ENCODE peak calls at places on chromosomes 2 and 18, in seven cellular contexts. R, J, A, E, H, D and G are unnamed samples. For H3K27me3, the result is how much of the 10 kb centered on the place peaks cover.

GRCh38 chr2:173903611-173904394 is 61.4 kb downstream of the SP3 start:
- DNase-seq in A (no peak), D (no peak), H (peak), R (no peak), E (no peak), J (no peak), G (no peak)

GRCh38 chr2:207746131-207746530 is 23.6 kb downstream of the FZD5 start:
- DNase-seq in J (peak), E (peak), D (peak), H (peak), R (peak), A (peak), G (peak)

GRCh38 chr2:42601076-42601475 is 32.6 kb downstream of the MTA3 start:
- DNase-seq in J (no peak), A (no peak), D (no peak), R (no peak), H (no peak), E (no peak), G (no peak)

GRCh38 chr2:235049069-235049468 is 97.3 kb downstream of the SH3BP4 start:
- DNase-seq in E (no peak), D (no peak), R (no peak), J (no peak), A (no peak), H (no peak), G (no peak)

GRCh38 chr2:209208211-209208610 is 215.6 kb upstream of the MAP2 start:
- DNase-seq in H (no peak), E (peak), R (peak), D (peak), A (peak), J (peak), G (peak)

GRCh38 chr2:23135481-23136100 is 249.4 kb upstream of the KLHL29 start:
- DNase-seq in E (peak), J (peak), H (no peak), D (peak), A (no peak), R (no peak), G (no peak)

GRCh38 chr2:109736177-109736827 is 57.8 kb upstream of the RGPD5 start:
- DNase-seq in H (peak), D (peak), J (peak), A (peak), R (peak), E (peak), G (peak)

GRCh38 chr2:10781746-10782145 is 30.8 kb downstream of the PDIA6 start:
- DNase-seq in J (no peak), H (no peak), D (no peak), E (no peak), R (no peak), A (no peak), G (no peak)

GRCh38 chr2:55120634-55121359 is 70.5 kb upstream of the RTN4 start:
- DNase-seq in E (no peak), D (peak), J (no peak), H (peak), R (peak), A (no peak), G (peak)

GRCh38 chr2:176104338-176105077 is 2.6 kb upstream of the HOXD11 start:
- DNase-seq in R (no peak), H (no peak), J (peak), D (no peak), A (no peak), E (no peak), G (peak)

GRCh38 chr2:240411261-240412160 is 24.0 kb upstream of the GPC1 start:
- DNase-seq in R (no peak), A (no peak), J (no peak), E (no peak), D (no peak), H (no peak), G (no peak)

GRCh38 chr2:46979611-46980010 is 64.0 kb upstream of the MCFD2 start:
- DNase-seq in R (no peak), A (no peak), E (no peak), H (no peak), J (no peak), D (no peak), G (no peak)

GRCh38 chr18:9648431-9649163 is 34.2 kb upstream of the PPP4R1 start:
- DNase-seq in R (no peak), A (no peak), J (no peak), E (peak), H (no peak), D (no peak), G (no peak)

GRCh38 chr18:5196253-5197031 is 615 bp downstream of the AKAIN1 start:
- DNase-seq in D (peak), H (no peak), A (no peak), E (no peak), R (no peak), J (peak), G (no peak)

GRCh38 chr2:235644191-235644590 is 150.3 kb downstream of the AGAP1 start:
- DNase-seq in E (no peak), J (no peak), R (no peak), D (no peak), A (no peak), H (no peak), G (no peak)

GRCh38 chr2:131658769-131659131 is 131.1 kb downstream of the CCDC74A start:
- DNase-seq in A (no peak), E (no peak), D (no peak), H (no peak), R (no peak), J (no peak), G (no peak)

GRCh38 chr2:180370476-180371205 is 363.5 kb upstream of the CWC22 start:
- DNase-seq in H (no peak), R (no peak), A (no peak), E (no peak), D (no peak), J (no peak), G (no peak)

GRCh38 chr2:161321944-161322343 is 13.7 kb downstream of the PSMD14 start:
- DNase-seq in D (peak), A (no peak), H (no peak), R (no peak), E (no peak), J (peak), G (peak)

GRCh38 chr2:3461781-3462492 is 57.4 kb downstream of the ADI1 start:
- DNase-seq in J (peak), E (peak), A (peak), H (peak), D (peak), R (peak), G (peak)

GRCh38 chr2:64840419-64840818 is 148.8 kb upstream of the SLC1A4 start:
- DNase-seq in J (no peak), R (no peak), A (no peak), E (no peak), D (no peak), H (no peak), G (no peak)

GRCh38 chr2:78992807-78993517 is 32.5 kb upstream of the REG3G start:
- DNase-seq in A (no peak), J (peak), H (no peak), E (no peak), D (peak), R (no peak), G (no peak)
- TF ChIP-seq CTCF in A (no peak), J (peak), H (peak), E (no peak), D (no peak), R (no peak), G (no peak)

DNA sequence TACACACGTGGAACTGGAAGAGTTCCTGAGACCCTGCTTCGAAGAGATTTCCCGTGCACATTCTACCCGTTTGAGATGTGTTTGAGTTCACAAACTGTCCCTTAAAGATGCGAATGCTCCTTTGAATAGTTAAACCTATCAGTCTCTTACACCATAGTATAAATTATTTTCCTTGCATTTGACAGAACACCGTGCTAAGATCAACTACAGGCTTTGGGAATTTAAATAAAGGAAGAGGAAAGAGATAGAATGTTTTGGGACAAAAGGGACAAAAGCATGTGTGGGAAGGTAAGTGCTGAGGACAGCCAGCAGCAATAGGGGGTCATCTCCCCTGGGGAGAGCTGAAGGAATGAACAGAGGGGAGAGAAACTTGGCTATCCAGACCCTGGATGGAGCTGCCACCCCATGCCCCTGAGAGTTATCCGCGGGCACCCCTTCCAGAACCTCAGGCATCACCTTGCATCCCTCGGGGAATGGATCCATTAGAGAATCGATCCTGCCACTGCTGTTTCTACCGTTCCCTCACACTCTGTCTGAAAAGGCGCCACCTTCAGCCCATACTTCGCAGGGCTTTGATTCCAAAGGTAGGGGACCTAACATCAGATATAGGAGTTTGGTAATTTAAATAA is 890 bp upstream of the ADCY3 start:
- DNase-seq in H (no peak), A (no peak), J (peak), E (no peak), R (peak), D (peak), G (peak)
- TF ChIP-seq EZH2 in H (no peak), A (no peak), J (no peak), E (no peak), R (no peak), D (no peak), G (no peak)

GRCh38 chr2:73174941-73175662 is 27.3 kb upstream of the NOTO start:
- DNase-seq in E (no peak), H (no peak), D (no peak), J (no peak), A (no peak), R (no peak), G (no peak)

GRCh38 chr2:73177645-73178255 is 24.6 kb upstream of the NOTO start:
- DNase-seq in D (peak), A (no peak), R (no peak), J (peak), H (no peak), E (no peak), G (no peak)

GRCh38 chr2:73176881-73177644 is 25.3 kb upstream of the NOTO start:
- DNase-seq in A (peak), R (peak), J (peak), D (peak), E (peak), H (peak), G (peak)

GRCh38 chr2:73175663-73176204 is 26.6 kb upstream of the NOTO start:
- DNase-seq in E (peak), R (peak), J (peak), H (peak), D (peak), A (no peak), G (peak)

DNA sequence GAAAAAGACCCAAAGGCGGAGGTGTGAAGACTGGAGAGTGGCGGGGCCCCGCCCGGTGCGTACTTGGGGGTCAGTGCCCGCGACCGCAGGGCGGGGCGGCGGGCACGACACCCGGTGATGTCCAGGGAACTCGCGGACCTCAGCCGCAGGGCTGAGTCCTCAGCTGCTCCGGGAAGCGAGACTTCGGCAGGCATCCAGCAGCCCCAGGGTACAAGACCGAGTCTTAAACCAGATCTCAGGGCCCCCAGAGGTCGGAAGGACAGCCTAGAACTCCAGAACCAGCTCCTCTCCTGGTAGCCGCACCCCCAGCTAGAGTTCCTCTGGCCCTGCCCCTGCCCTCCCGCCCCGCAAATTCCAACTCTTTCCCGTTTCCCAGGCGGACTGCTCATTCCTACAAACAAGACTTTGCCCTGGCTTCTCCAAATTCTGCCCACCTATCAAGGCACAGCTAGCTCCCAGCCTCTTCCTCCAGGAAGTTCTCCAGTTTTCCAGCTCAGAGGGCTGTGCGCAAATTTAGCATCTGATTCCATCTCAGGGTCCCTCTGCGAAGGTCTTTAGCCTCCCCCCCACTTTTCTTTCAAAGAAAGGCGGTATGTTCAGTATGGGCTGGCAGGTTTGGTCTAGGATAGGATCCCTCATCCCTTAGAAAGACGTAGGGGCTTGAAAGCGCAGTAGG is 26.0 kb upstream of the NOTO start:
- DNase-seq in E (no peak), A (no peak), D (peak), J (peak), H (no peak), R (no peak), G (peak)
- H3K27me3 ChIP-seq in E (under half), A (under half), D (half or more), J (half or more), H (under half), R (under half), G (under half)

DNA sequence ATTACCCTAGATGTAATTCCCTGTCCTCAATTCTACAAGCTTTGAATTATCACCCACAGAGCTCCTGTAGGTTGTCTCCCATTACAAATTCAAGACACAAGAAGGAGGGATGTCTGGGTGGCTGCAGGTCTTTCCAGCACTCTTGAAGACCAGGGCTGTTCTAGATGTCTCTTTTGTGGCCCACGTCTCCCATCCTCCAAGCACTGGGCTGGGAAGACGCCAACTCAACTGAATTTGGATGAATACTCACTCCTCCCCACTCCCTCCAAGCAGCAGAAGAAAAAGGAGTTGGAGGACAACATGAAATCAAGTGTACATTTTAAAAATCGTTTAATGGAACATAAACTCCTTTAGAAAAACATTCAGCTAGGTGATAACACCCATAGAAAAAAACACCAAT is 31.2 kb downstream of the SMAD7 start:
- DNase-seq in R (no peak), H (no peak), E (no peak), A (no peak), D (no peak), J (no peak), G (no peak)
- TF ChIP-seq CTCF in R (no peak), H (no peak), E (no peak), A (no peak), D (no peak), J (no peak), G (no peak)

GRCh38 chr2:222292113-222292737 is 6.6 kb downstream of the PAX3 start:
- DNase-seq in E (no peak), D (peak), A (no peak), R (no peak), J (no peak), H (no peak), G (no peak)

GRCh38 chr2:222290371-222290690 is 8.5 kb downstream of the PAX3 start:
- DNase-seq in D (no peak), R (no peak), E (no peak), A (no peak), J (no peak), H (no peak), G (no peak)

GRCh38 chr2:222290691-222291484 is 7.9 kb downstream of the PAX3 start:
- DNase-seq in E (no peak), J (peak), R (no peak), A (no peak), H (peak), D (peak), G (peak)

GRCh38 chr2:222292738-222293134 is 6.1 kb downstream of the PAX3 start:
- DNase-seq in D (no peak), H (no peak), R (no peak), E (no peak), A (no peak), J (no peak), G (no peak)

GRCh38 chr2:222291485-222291841 is 7.3 kb downstream of the PAX3 start:
- DNase-seq in E (no peak), D (no peak), J (no peak), A (no peak), H (no peak), R (no peak), G (no peak)
- TF ChIP-seq EZH2 in E (peak), D (no peak), J (no peak), A (no peak), H (peak), R (no peak), G (no peak)